ENCODE peak calls at places on chromosomes 12 and 14, in nine cellular contexts. One of them, this sample, is unnamed.

GRCh38 chr12:25743679-25744078 is 190.6 kb upstream of the LMNTD1 start:
- DNase-seq in effector memory CD8-positive, alpha-beta T cell: no peak
- DNase-seq in heart left ventricle: no peak
- DNase-seq in IMR-90: no peak
- DNase-seq in activated B cell treated with CpG ODN at 0.5 μM for 24 hours: no peak
- DNase-seq in NCI-H1092: no peak
- DNase-seq in skeletal muscle cell: no peak
- DNase-seq in fibroblast of villous mesenchyme: no peak
- DNase-seq in kidney glomerular epithelial cell: no peak
- DNase-seq in this sample: no peak

GRCh38 chr14:99729991-99730875 is 46.1 kb downstream of the CYP46A1 start:
- DNase-seq in NCI-H1092: no peak
- DNase-seq in fibroblast of villous mesenchyme: peak
- DNase-seq in activated B cell treated with CpG ODN at 0.5 μM for 24 hours: peak
- DNase-seq in effector memory CD8-positive, alpha-beta T cell: peak
- DNase-seq in kidney glomerular epithelial cell: peak
- DNase-seq in IMR-90: peak
- DNase-seq in heart left ventricle: peak
- DNase-seq in skeletal muscle cell: no peak
- DNase-seq in this sample: no peak

GRCh38 chr14:103033744-103034143 is 23.6 kb downstream of the CDC42BPB start:
- DNase-seq in skeletal muscle cell: no peak
- DNase-seq in heart left ventricle: no peak
- DNase-seq in fibroblast of villous mesenchyme: peak
- DNase-seq in NCI-H1092: no peak
- DNase-seq in activated B cell treated with CpG ODN at 0.5 μM for 24 hours: no peak
- DNase-seq in effector memory CD8-positive, alpha-beta T cell: no peak
- DNase-seq in IMR-90: no peak
- DNase-seq in kidney glomerular epithelial cell: no peak
- DNase-seq in this sample: no peak

GRCh38 chr14:105258846-105259245 is 10.5 kb downstream of the BTBD6 start:
- DNase-seq in effector memory CD8-positive, alpha-beta T cell: no peak
- DNase-seq in kidney glomerular epithelial cell: no peak
- DNase-seq in activated B cell treated with CpG ODN at 0.5 μM for 24 hours: no peak
- DNase-seq in fibroblast of villous mesenchyme: peak
- DNase-seq in heart left ventricle: no peak
- DNase-seq in NCI-H1092: no peak
- DNase-seq in IMR-90: peak
- DNase-seq in skeletal muscle cell: no peak
- DNase-seq in this sample: no peak

GRCh38 chr14:91749857-91750256 is 18.0 kb upstream of the CATSPERB start:
- DNase-seq in NCI-H1092: no peak
- DNase-seq in effector memory CD8-positive, alpha-beta T cell: no peak
- DNase-seq in activated B cell treated with CpG ODN at 0.5 μM for 24 hours: no peak
- DNase-seq in heart left ventricle: no peak
- DNase-seq in IMR-90: no peak
- DNase-seq in fibroblast of villous mesenchyme: peak
- DNase-seq in kidney glomerular epithelial cell: no peak
- DNase-seq in skeletal muscle cell: no peak
- DNase-seq in this sample: no peak

GRCh38 chr12:70227911-70228310 is 15.3 kb upstream of the CNOT2 start:
- DNase-seq in heart left ventricle: no peak
- DNase-seq in fibroblast of villous mesenchyme: no peak
- DNase-seq in IMR-90: no peak
- DNase-seq in NCI-H1092: no peak
- DNase-seq in activated B cell treated with CpG ODN at 0.5 μM for 24 hours: no peak
- DNase-seq in skeletal muscle cell: no peak
- DNase-seq in kidney glomerular epithelial cell: no peak
- DNase-seq in effector memory CD8-positive, alpha-beta T cell: no peak
- DNase-seq in this sample: no peak

GRCh38 chr12:92300781-92301180 is 155.1 kb upstream of the BTG1 start:
- DNase-seq in IMR-90: no peak
- DNase-seq in kidney glomerular epithelial cell: no peak
- DNase-seq in heart left ventricle: no peak
- DNase-seq in skeletal muscle cell: no peak
- DNase-seq in effector memory CD8-positive, alpha-beta T cell: no peak
- DNase-seq in fibroblast of villous mesenchyme: no peak
- DNase-seq in NCI-H1092: no peak
- DNase-seq in activated B cell treated with CpG ODN at 0.5 μM for 24 hours: no peak
- DNase-seq in this sample: no peak

GRCh38 chr12:26088999-26089398 is 35.8 kb downstream of the BHLHE41 start:
- DNase-seq in effector memory CD8-positive, alpha-beta T cell: no peak
- DNase-seq in kidney glomerular epithelial cell: no peak
- DNase-seq in skeletal muscle cell: no peak
- DNase-seq in fibroblast of villous mesenchyme: no peak
- DNase-seq in heart left ventricle: no peak
- DNase-seq in activated B cell treated with CpG ODN at 0.5 μM for 24 hours: no peak
- DNase-seq in IMR-90: peak
- DNase-seq in NCI-H1092: no peak
- DNase-seq in this sample: no peak

GRCh38 chr12:26867084-26867483 is 34.1 kb upstream of the ITPR2 start:
- DNase-seq in effector memory CD8-positive, alpha-beta T cell: no peak
- DNase-seq in heart left ventricle: no peak
- DNase-seq in kidney glomerular epithelial cell: no peak
- DNase-seq in IMR-90: no peak
- DNase-seq in activated B cell treated with CpG ODN at 0.5 μM for 24 hours: no peak
- DNase-seq in NCI-H1092: no peak
- DNase-seq in fibroblast of villous mesenchyme: no peak
- DNase-seq in skeletal muscle cell: no peak
- DNase-seq in this sample: no peak

GRCh38 chr12:119179335-119180021 is 747 bp downstream of the HSPB8 start:
- DNase-seq in activated B cell treated with CpG ODN at 0.5 μM for 24 hours: no peak
- DNase-seq in kidney glomerular epithelial cell: peak
- DNase-seq in skeletal muscle cell: no peak
- DNase-seq in fibroblast of villous mesenchyme: peak
- DNase-seq in NCI-H1092: no peak
- DNase-seq in IMR-90: peak
- DNase-seq in heart left ventricle: peak
- DNase-seq in effector memory CD8-positive, alpha-beta T cell: no peak
- DNase-seq in this sample: no peak

GRCh38 chr14:24673534-24674203 is 39.7 kb upstream of the GZMB start:
- DNase-seq in heart left ventricle: no peak
- DNase-seq in fibroblast of villous mesenchyme: no peak
- DNase-seq in skeletal muscle cell: no peak
- DNase-seq in NCI-H1092: no peak
- DNase-seq in IMR-90: no peak
- DNase-seq in activated B cell treated with CpG ODN at 0.5 μM for 24 hours: no peak
- DNase-seq in kidney glomerular epithelial cell: no peak
- DNase-seq in effector memory CD8-positive, alpha-beta T cell: peak
- DNase-seq in this sample: no peak

GRCh38 chr12:94282675-94283074 is 134.3 kb downstream of the PLXNC1 start:
- DNase-seq in effector memory CD8-positive, alpha-beta T cell: peak
- DNase-seq in IMR-90: no peak
- DNase-seq in fibroblast of villous mesenchyme: no peak
- DNase-seq in kidney glomerular epithelial cell: no peak
- DNase-seq in skeletal muscle cell: no peak
- DNase-seq in activated B cell treated with CpG ODN at 0.5 μM for 24 hours: no peak
- DNase-seq in heart left ventricle: no peak
- DNase-seq in NCI-H1092: no peak
- DNase-seq in this sample: no peak

GRCh38 chr14:71994416-71994815 is 62.2 kb downstream of the RGS6 start:
- DNase-seq in skeletal muscle cell: no peak
- DNase-seq in kidney glomerular epithelial cell: no peak
- DNase-seq in effector memory CD8-positive, alpha-beta T cell: no peak
- DNase-seq in heart left ventricle: no peak
- DNase-seq in NCI-H1092: no peak
- DNase-seq in activated B cell treated with CpG ODN at 0.5 μM for 24 hours: no peak
- DNase-seq in fibroblast of villous mesenchyme: no peak
- DNase-seq in IMR-90: no peak
- DNase-seq in this sample: no peak

GRCh38 chr12:63862187-63863107 is 17.9 kb downstream of the SRGAP1 start:
- DNase-seq in IMR-90: no peak
- DNase-seq in effector memory CD8-positive, alpha-beta T cell: no peak
- DNase-seq in skeletal muscle cell: no peak
- DNase-seq in activated B cell treated with CpG ODN at 0.5 μM for 24 hours: no peak
- DNase-seq in fibroblast of villous mesenchyme: no peak
- DNase-seq in heart left ventricle: peak
- DNase-seq in NCI-H1092: no peak
- DNase-seq in kidney glomerular epithelial cell: peak
- DNase-seq in this sample: no peak

GRCh38 chr12:58795825-58796224 is 124.5 kb downstream of the LRIG3 start:
- DNase-seq in heart left ventricle: no peak
- DNase-seq in fibroblast of villous mesenchyme: no peak
- DNase-seq in effector memory CD8-positive, alpha-beta T cell: no peak
- DNase-seq in skeletal muscle cell: no peak
- DNase-seq in IMR-90: no peak
- DNase-seq in kidney glomerular epithelial cell: no peak
- DNase-seq in NCI-H1092: no peak
- DNase-seq in activated B cell treated with CpG ODN at 0.5 μM for 24 hours: no peak
- DNase-seq in this sample: no peak